ENCODE peak calls at places on chromosomes 12 and 14, in eight cellular contexts. M is Panc1; S is CD8-positive, alpha-beta T cell; T is sigmoid colon; A is hepatocyte; U is endothelial cell; R is cardiac fibroblast; L is neural crest cell. C is an unnamed sample.

GRCh38 chr12:77553976-77554619 is 276.6 kb upstream of the NAV3 start:
- DNase-seq in R (no peak), U (no peak), M (no peak), T (no peak), L (no peak), S (no peak), A (no peak), C (no peak)

GRCh38 chr14:62006116-62006737 is 244.0 kb downstream of the SNAPC1 start:
- DNase-seq in R (no peak), T (no peak), A (no peak), U (no peak), S (no peak), L (no peak), M (no peak), C (no peak)

GRCh38 chr14:101772770-101773169 is 11.3 kb downstream of the PPP2R5C start:
- DNase-seq in U (no peak), A (no peak), R (no peak), T (no peak), S (no peak), M (no peak), L (no peak), C (no peak)

GRCh38 chr12:128261757-128262156 is 5.2 kb upstream of the TMEM132C start:
- DNase-seq in S (no peak), T (no peak), A (no peak), M (no peak), U (no peak), R (no peak), L (no peak), C (no peak)

GRCh38 chr12:106897082-106897481 is 58.6 kb upstream of the TMEM263 start:
- DNase-seq in S (no peak), L (no peak), A (no peak), U (no peak), M (no peak), R (peak; percentile 15), T (no peak), C (no peak)

GRCh38 chr14:22606380-22606779 is 8.3 kb downstream of the ABHD4 start:
- DNase-seq in A (peak; percentile 60), R (no peak), M (no peak), T (no peak), S (no peak), L (no peak), U (no peak), C (no peak)

GRCh38 chr12:70543444-70543843 is 93.8 kb downstream of the PTPRB start:
- DNase-seq in U (no peak), M (peak; percentile 28), A (peak; percentile 59), S (no peak), R (peak; percentile 98), T (no peak), L (no peak), C (no peak)

GRCh38 chr12:132437252-132438138 is 52.5 kb upstream of the FBRSL1 start:
- DNase-seq in R (no peak), M (no peak), A (no peak), S (no peak), U (no peak), L (no peak), T (no peak), C (no peak)

GRCh38 chr12:101743724-101744472 is 4.6 kb upstream of the SYCP3 start:
- DNase-seq in L (no peak), S (no peak), A (no peak), M (no peak), R (no peak), U (no peak), T (no peak), C (no peak)

GRCh38 chr12:68824131-68824530 is 16.2 kb downstream of the MDM2 start:
- DNase-seq in M (no peak), R (no peak), L (no peak), U (no peak), T (no peak), A (no peak), S (no peak), C (no peak)

GRCh38 chr12:130334937-130335336 is 2.8 kb upstream of the PIWIL1 start:
- DNase-seq in U (no peak), M (no peak), A (no peak), R (no peak), S (no peak), T (no peak), L (no peak), C (no peak)

GRCh38 chr12:120916561-120916960 is 12.4 kb upstream of the SPPL3 start:
- DNase-seq in T (no peak), M (no peak), R (no peak), A (no peak), L (no peak), U (no peak), S (no peak), C (no peak)

GRCh38 chr14:73724696-73725095 is 10.5 kb upstream of the PNMA1 start:
- DNase-seq in R (no peak), S (no peak), L (no peak), T (no peak), M (no peak), U (no peak), A (no peak), C (no peak)

GRCh38 chr14:73725116-73726024 is 11.2 kb upstream of the PNMA1 start:
- DNase-seq in S (no peak), L (no peak), M (no peak), T (peak; percentile 71), R (peak; percentile 66), A (peak; percentile 25), U (no peak), C (no peak)

GRCh38 chr14:73723411-73723798 is 9.2 kb upstream of the PNMA1 start:
- DNase-seq in U (no peak), M (no peak), A (no peak), T (no peak), R (peak; percentile 49), S (no peak), L (no peak), C (no peak)

GRCh38 chr14:73722581-73722980 is 8.4 kb upstream of the PNMA1 start:
- DNase-seq in M (no peak), T (no peak), L (no peak), R (no peak), U (no peak), S (no peak), A (no peak), C (no peak)

DNA sequence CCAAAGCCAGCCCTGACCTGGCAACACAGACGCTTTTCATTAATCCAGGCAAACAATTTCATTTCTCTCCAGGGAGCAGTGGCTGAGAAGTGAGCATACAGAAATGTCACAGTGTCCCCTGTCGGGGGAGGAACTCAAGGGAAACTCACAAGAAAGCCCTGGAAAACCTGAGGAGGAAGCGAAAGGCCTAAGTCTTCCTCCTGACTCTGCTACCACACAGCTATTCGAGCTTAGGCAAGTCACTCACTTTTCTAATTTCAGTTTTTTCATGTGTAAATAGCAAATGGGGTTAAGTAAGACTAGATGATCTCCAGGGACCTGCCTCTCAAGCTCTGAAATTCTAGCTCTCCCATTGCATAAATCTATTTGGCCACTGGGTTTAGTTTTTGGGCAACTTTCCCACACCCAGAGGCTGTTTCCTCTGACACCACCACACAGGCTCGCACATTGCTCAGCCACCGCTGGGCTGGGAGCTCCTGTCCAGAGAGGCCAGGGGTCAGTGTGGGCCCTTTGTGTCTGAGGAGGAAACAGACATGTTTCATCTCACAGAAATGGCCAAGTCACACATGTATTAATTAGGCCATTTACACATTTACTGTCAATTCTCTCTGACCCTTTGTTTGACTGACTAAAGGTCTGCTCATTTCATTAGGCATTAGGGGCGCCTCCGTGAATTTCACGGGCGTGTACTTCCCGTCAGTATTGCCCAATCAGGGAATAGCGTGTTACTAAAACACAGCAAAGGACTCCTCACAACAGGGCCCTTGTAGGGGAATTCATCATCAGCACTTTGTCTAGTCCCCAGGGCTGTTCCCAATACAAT is 9.8 kb upstream of the PNMA1 start:
- DNase-seq in R (peak; percentile 99), L (no peak), U (no peak), T (peak; percentile 96), A (peak; percentile 61), S (no peak), M (no peak), C (no peak)
- TF ChIP-seq CTCF in R (no peak), L (no peak), U (no peak), T (peak; percentile 16), A (peak; percentile 4), S (no peak), M (no peak), C (no peak)

GRCh38 chr14:86038401-86038985 is 508.5 kb downstream of the FLRT2 start:
- DNase-seq in U (peak; percentile 67), M (no peak), L (peak; percentile 40), T (no peak), R (peak; percentile 74), A (peak; percentile 77), S (peak; percentile 40), C (peak; percentile 33)
- TF ChIP-seq CTCF in U (peak; percentile 82), M (peak; percentile 69), L (peak; percentile 76), T (no peak), R (peak; percentile 76), A (peak; percentile 62), S (peak; percentile 46), C (peak; percentile 78)

GRCh38 chr14:103100281-103101121 is 6.0 kb downstream of the EXOC3L4 start:
- DNase-seq in S (no peak), U (no peak), M (no peak), R (no peak), T (no peak), L (no peak), A (no peak), C (no peak)

GRCh38 chr14:103097244-103097993 is 2.9 kb downstream of the EXOC3L4 start:
- DNase-seq in U (no peak), L (no peak), R (no peak), M (no peak), T (no peak), A (no peak), S (no peak), C (no peak)

GRCh38 chr14:103097994-103098957 is 3.8 kb downstream of the EXOC3L4 start:
- DNase-seq in U (no peak), L (no peak), R (no peak), M (no peak), T (no peak), S (no peak), A (no peak), C (no peak)

GRCh38 chr14:103099733-103100280 is 5.3 kb downstream of the EXOC3L4 start:
- DNase-seq in S (no peak), R (no peak), M (no peak), T (no peak), L (no peak), A (no peak), U (no peak), C (no peak)

DNA sequence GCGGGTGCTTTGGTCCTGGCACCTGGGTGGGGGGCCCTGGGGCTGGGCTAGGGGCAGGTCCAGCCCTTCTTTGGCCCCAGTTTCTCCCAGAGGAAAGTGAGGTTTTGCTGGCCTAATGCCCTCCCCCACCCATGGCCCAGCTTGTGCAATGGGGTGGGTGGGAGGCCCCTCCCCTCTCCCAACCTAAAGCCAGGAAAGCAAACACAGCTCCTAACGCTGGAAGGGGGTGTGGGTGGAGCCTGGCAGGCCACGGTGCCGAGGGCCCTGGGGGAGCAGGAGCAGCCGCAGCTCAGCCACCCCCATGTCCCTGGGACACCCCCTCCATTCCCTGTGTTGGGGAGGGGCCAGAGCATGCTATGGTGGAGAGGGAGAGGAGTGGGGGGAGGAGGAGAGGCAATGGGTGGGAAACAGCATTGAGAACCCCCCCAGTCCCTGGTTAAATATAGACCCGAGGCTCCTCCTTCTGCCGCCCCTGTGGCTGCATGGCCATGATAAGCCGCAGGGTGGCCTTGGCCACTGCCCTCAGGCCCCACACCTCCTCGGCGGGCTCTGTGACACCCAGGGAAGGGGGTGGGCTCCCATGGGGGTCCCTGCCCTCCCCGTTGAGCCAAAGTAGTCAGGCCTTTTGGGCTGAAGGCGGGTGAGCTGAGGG is 4.7 kb downstream of the EXOC3L4 start:
- DNase-seq in L (no peak), U (no peak), A (peak; percentile 83), T (no peak), S (no peak), R (no peak), M (no peak), C (peak; percentile 42)
- TF ChIP-seq CTCF in L (no peak), U (no peak), A (no peak), T (no peak), S (no peak), R (no peak), M (no peak), C (peak; percentile 45)

GRCh38 chr14:47365248-47365647 is 310.2 kb downstream of the MDGA2 start:
- DNase-seq in S (no peak), R (no peak), T (no peak), U (no peak), L (peak; percentile 16), A (no peak), M (no peak), C (no peak)
- TF ChIP-seq CTCF in S (no peak), R (no peak), T (no peak), U (no peak), L (no peak), A (no peak), M (no peak), C (no peak)